ENCODE peak calls at places on chromosomes 1 and 21, in seven cellular contexts. V is WTC11; N is AG04449; E is osteocyte; P is testis; U is CD8-positive, alpha-beta T cell; F is HFFc6. H is an unnamed sample.

GRCh38 chr21:31351438-31351837 is 7.4 kb upstream of the TIAM1 start:
- DNase-seq in V (no peak), N (no peak), E (no peak), P (no peak), U (no peak), F (no peak), H (no peak)

GRCh38 chr1:203581841-203582240 is 44.8 kb upstream of the ATP2B4 start:
- DNase-seq in V (no peak), N (no peak), E (no peak), P (no peak), U (no peak), F (no peak), H (no peak)

GRCh38 chr1:157198619-157199420 is 60.6 kb upstream of the ETV3 start:
- DNase-seq in V (no peak), N (no peak), E (no peak), P (no peak), U (no peak), F (no peak), H (no peak)

GRCh38 chr1:19437911-19438310 is 47.4 kb downstream of the CAPZB start:
- DNase-seq in V (no peak), N (no peak), E (peak; percentile 91), P (peak; percentile 93), U (no peak), F (no peak), H (no peak)

GRCh38 chr1:145736191-145736590 is 16.9 kb downstream of the CD160 start:
- DNase-seq in V (no peak), N (no peak), E (no peak), P (no peak), U (no peak), F (no peak), H (no peak)

GRCh38 chr1:101697057-101697456 is 299.7 kb downstream of the OLFM3 start:
- DNase-seq in V (no peak), N (no peak), E (no peak), P (no peak), U (no peak), F (no peak), H (no peak)

GRCh38 chr1:203142684-203143408 is 15.3 kb downstream of the ADORA1 start:
- DNase-seq in V (no peak), N (no peak), E (no peak), P (no peak), U (no peak), F (no peak), H (no peak)

GRCh38 chr1:36966242-36966641 is 68.1 kb downstream of the GRIK3 start:
- DNase-seq in V (peak; percentile 73), N (no peak), E (no peak), P (peak; percentile 55), U (no peak), F (no peak), H (no peak)

GRCh38 chr1:9275567-9276034 is 17.1 kb upstream of the SPSB1 start:
- DNase-seq in V (no peak), N (no peak), E (no peak), P (peak; percentile 80), U (peak; percentile 79), F (peak; percentile 84), H (no peak)

GRCh38 chr1:116731439-116731838 is 22.8 kb upstream of the CD2 start:
- DNase-seq in V (no peak), N (no peak), E (no peak), P (no peak), U (no peak), F (no peak), H (no peak)

GRCh38 chr1:207866471-207867135 is 44.3 kb downstream of the CD34 start:
- DNase-seq in V (no peak), N (no peak), E (no peak), P (peak; percentile 74), U (no peak), F (peak; percentile 78), H (no peak)

GRCh38 chr1:98387701-98388100 is 273.8 kb upstream of the SNX7 start:
- DNase-seq in V (no peak), N (no peak), E (no peak), P (no peak), U (no peak), F (no peak), H (no peak)

GRCh38 chr21:46063734-46064680 is 33.9 kb upstream of the COL6A2 start:
- DNase-seq in V (no peak), N (no peak), E (peak; percentile 70), P (no peak), U (peak; percentile 9), F (no peak), H (no peak)

DNA sequence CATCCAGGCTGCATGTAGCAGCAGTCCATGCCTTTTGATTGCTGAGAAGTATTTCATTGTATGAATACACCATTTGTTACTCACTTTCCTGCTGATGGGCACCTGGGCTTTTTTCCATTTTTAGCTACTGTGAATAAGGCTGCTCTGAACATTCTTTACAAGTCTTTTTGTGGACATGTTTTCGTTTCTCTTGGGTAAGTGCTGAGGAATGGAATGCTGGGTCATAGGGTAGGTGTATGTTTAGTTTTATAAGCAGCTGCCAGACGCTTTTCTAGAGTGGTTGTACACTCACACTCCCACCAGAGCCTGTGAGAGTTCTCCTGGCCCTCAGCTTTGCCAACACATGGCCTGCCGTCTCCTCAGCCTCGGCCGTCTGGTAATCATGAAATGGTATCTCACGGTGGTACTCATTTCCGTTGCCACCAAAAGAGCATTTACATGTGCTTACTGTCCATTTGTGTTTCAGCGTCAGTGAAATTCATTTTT is 22.7 kb downstream of the SLX9 start:
- DNase-seq in V (no peak), N (peak; percentile 99), E (no peak), P (no peak), U (no peak), F (peak; percentile 78), H (peak; percentile 66)
- TF ChIP-seq CTCF in V (no peak), N (no peak), E (peak; percentile 10), P (no peak), U (no peak), F (no peak), H (no peak)

GRCh38 chr1:212261361-212261929 is 23.8 kb upstream of the PPP2R5A start:
- DNase-seq in V (no peak), N (no peak), E (peak; percentile 36), P (no peak), U (no peak), F (no peak), H (no peak)

GRCh38 chr1:212260557-212261342 is 24.5 kb upstream of the PPP2R5A start:
- DNase-seq in V (no peak), N (no peak), E (peak; percentile 7), P (no peak), U (no peak), F (no peak), H (no peak)

GRCh38 chr1:212256404-212256803 is 28.8 kb upstream of the PPP2R5A start:
- DNase-seq in V (no peak), N (no peak), E (peak; percentile 76), P (no peak), U (peak; percentile 43), F (no peak), H (no peak)

GRCh38 chr1:212257157-212257556 is 28.1 kb upstream of the PPP2R5A start:
- DNase-seq in V (no peak), N (no peak), E (peak; percentile 38), P (no peak), U (no peak), F (no peak), H (no peak)

GRCh38 chr1:212259693-212260480 is 25.3 kb upstream of the PPP2R5A start:
- DNase-seq in V (no peak), N (no peak), E (peak; percentile 21), P (no peak), U (no peak), F (no peak), H (no peak)
- TF ChIP-seq CTCF in V (no peak), N (no peak), E (no peak), P (no peak), U (no peak), F (no peak), H (no peak)

DNA sequence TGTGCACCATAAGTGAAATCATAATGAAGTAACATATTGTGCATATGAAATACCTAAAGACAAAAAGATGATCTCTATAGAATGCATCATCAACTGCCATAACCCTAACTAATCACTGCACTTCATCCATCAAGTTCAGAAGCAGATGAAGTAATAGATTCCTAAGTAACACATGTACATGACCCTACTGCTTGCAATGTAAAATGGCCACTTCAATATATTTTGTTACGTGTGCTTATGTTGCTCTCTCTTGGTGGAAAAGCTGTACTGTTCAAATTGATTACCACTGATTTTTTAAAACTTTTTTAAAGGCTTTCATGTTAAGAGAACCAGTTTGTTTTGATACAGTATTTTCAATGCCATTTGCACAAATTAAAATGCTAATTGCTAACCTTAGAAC is 141.8 kb downstream of the TTLL7 start:
- DNase-seq in V (no peak), N (no peak), E (no peak), P (no peak), U (no peak), F (peak; percentile 17), H (peak; percentile 10)
- TF ChIP-seq CTCF in V (no peak), N (no peak), E (peak; percentile 59), P (no peak), U (no peak), F (peak; percentile 49), H (peak; percentile 47)

GRCh38 chr1:197967066-197967465 is 49.9 kb downstream of the LHX9 start:
- DNase-seq in V (no peak), N (no peak), E (no peak), P (no peak), U (no peak), F (no peak), H (no peak)

GRCh38 chr1:197976368-197976767 is 59.2 kb downstream of the LHX9 start:
- DNase-seq in V (no peak), N (no peak), E (no peak), P (no peak), U (no peak), F (peak; percentile 26), H (no peak)

GRCh38 chr1:197972406-197972805 is 55.2 kb downstream of the LHX9 start:
- DNase-seq in V (no peak), N (no peak), E (no peak), P (no peak), U (no peak), F (no peak), H (no peak)

GRCh38 chr1:197965132-197965707 is 48.0 kb downstream of the LHX9 start:
- DNase-seq in V (no peak), N (no peak), E (no peak), P (no peak), U (no peak), F (no peak), H (no peak)

GRCh38 chr1:197970771-197971170 is 53.6 kb downstream of the LHX9 start:
- DNase-seq in V (no peak), N (no peak), E (no peak), P (no peak), U (no peak), F (no peak), H (no peak)
- TF ChIP-seq CTCF in V (no peak), N (no peak), E (no peak), P (no peak), U (no peak), F (no peak), H (no peak)

GRCh38 chr1:30197616-30197934 is 525.8 kb downstream of the MATN1 start:
- DNase-seq in V (no peak), N (no peak), E (no peak), P (no peak), U (no peak), F (no peak), H (no peak)
- TF ChIP-seq CTCF in V (no peak), N (no peak), E (no peak), P (no peak), U (no peak), F (no peak), H (no peak)